ENCODE peak calls at places on chromosome 18, in five cellular contexts. S is CD8-positive, alpha-beta memory T cell; J is breast epithelium; F is endothelial cell of umbilical vein; N is hepatocyte. Y is an unnamed sample.
A peak's percentile ranks its signal among the peaks of the same experiment; 100 is the strongest.

GRCh38 chr18:4282954-4283353 is 172.2 kb downstream of the DLGAP1 start:
- DNase-seq in S (no peak), J (no peak), F (no peak), N (no peak), Y (no peak)

GRCh38 chr18:6947328-6948030 is 170.1 kb downstream of the LAMA1 start:
- DNase-seq in S (no peak), J (no peak), F (no peak), N (no peak), Y (no peak)

GRCh38 chr18:10526211-10526949 is 553 bp downstream of the NAPG start:
- DNase-seq in S (peak; percentile 75), J (peak; percentile 61), F (peak; percentile 47), N (peak; percentile 79), Y (no peak)

GRCh38 chr18:75212626-75213110 is 2.1 kb downstream of the TSHZ1 start:
- DNase-seq in S (no peak), J (no peak), F (peak; percentile 37), N (peak; percentile 24), Y (no peak)

GRCh38 chr18:75735291-75735690 is 307.8 kb upstream of the SMIM21 start:
- DNase-seq in S (no peak), J (no peak), F (no peak), N (no peak), Y (no peak)

GRCh38 chr18:3748081-3748480 is 298.1 kb downstream of the TGIF1 start:
- DNase-seq in S (no peak), J (no peak), F (no peak), N (no peak), Y (no peak)

GRCh38 chr18:6557470-6558245 is 142.9 kb upstream of the L3MBTL4 start:
- DNase-seq in S (no peak), J (no peak), F (no peak), N (peak; percentile 19), Y (no peak)

GRCh38 chr18:32358075-32358474 is 112.6 kb downstream of the GAREM1 start:
- DNase-seq in S (no peak), J (no peak), F (no peak), N (no peak), Y (no peak)

GRCh38 chr18:8121942-8122480 is 487.2 kb upstream of the RAB12 start:
- DNase-seq in S (no peak), J (no peak), F (peak; percentile 37), N (peak; percentile 18), Y (no peak)

GRCh38 chr18:69233465-69234054 is 167.1 kb upstream of the DOK6 start:
- DNase-seq in S (no peak), J (no peak), F (no peak), N (no peak), Y (no peak)

GRCh38 chr18:407825-408224 is 92.7 kb downstream of the COLEC12 start:
- DNase-seq in S (no peak), J (no peak), F (no peak), N (no peak), Y (no peak)

GRCh38 chr18:37568671-37569070 is 3.1 kb upstream of the CELF4 start:
- DNase-seq in S (no peak), J (no peak), F (no peak), N (no peak), Y (no peak)

GRCh38 chr18:33837191-33837590 is 259.2 kb downstream of the ASXL3 start:
- DNase-seq in S (no peak), J (no peak), F (no peak), N (no peak), Y (no peak)

GRCh38 chr18:67938691-67939090 is 422.2 kb upstream of the DSEL start:
- DNase-seq in S (no peak), J (no peak), F (no peak), N (no peak), Y (no peak)

GRCh38 chr18:5582849-5583667 is 39.3 kb upstream of the EPB41L3 start:
- DNase-seq in S (no peak), J (no peak), F (peak; percentile 90), N (no peak), Y (no peak)

GRCh38 chr18:58105908-58106673 is 62.1 kb downstream of the NEDD4L start:
- DNase-seq in S (no peak), J (no peak), F (no peak), N (no peak), Y (no peak)

GRCh38 chr18:11136241-11136640 is 13.1 kb downstream of the PIEZO2 start:
- DNase-seq in S (no peak), J (no peak), F (no peak), N (no peak), Y (no peak)

GRCh38 chr18:3400567-3401296 is 49.2 kb upstream of the TGIF1 start:
- DNase-seq in S (no peak), J (no peak), F (no peak), N (no peak), Y (no peak)

GRCh38 chr18:80115035-80115434 is 6.0 kb downstream of the ADNP2 start:
- DNase-seq in S (no peak), J (no peak), F (no peak), N (no peak), Y (no peak)

GRCh38 chr18:80124131-80124530 is 15.1 kb downstream of the ADNP2 start:
- DNase-seq in S (no peak), J (no peak), F (no peak), N (no peak), Y (no peak)

GRCh38 chr18:80120932-80121331 is 11.9 kb downstream of the ADNP2 start:
- DNase-seq in S (no peak), J (no peak), F (no peak), N (no peak), Y (no peak)

GRCh38 chr18:80119111-80119510 is 10.0 kb downstream of the ADNP2 start:
- DNase-seq in S (no peak), J (no peak), F (no peak), N (no peak), Y (no peak)
- H3K4me1 ChIP-seq in S (no peaks in the 10 kb centered on the region), J (no peaks in the 10 kb centered on the region), F (no peaks in the 10 kb centered on the region), N (peaks cover 3% of the 10 kb centered on the region), Y (no peaks in the 10 kb centered on the region)

GRCh38 chr18:79487198-79488165 is 91.8 kb downstream of the NFATC1 start:
- DNase-seq in S (peak; percentile 42), J (peak; percentile 45), F (no peak), N (no peak), Y (no peak)
- H3K4me1 ChIP-seq in S (peaks cover 8% of the 10 kb centered on the region), J (no peaks in the 10 kb centered on the region), F (peaks cover 19% of the 10 kb centered on the region), N (peaks cover 18% of the 10 kb centered on the region), Y (peaks cover 10% of the 10 kb centered on the region)

GRCh38 chr18:77114070-77114563 is 18.5 kb downstream of the MBP start:
- DNase-seq in S (no peak), J (no peak), F (no peak), N (no peak), Y (no peak)

GRCh38 chr18:77112161-77112801 is 20.3 kb downstream of the MBP start:
- DNase-seq in S (no peak), J (peak; percentile 48), F (no peak), N (no peak), Y (no peak)

GRCh38 chr18:77111449-77112160 is 21.0 kb downstream of the MBP start:
- DNase-seq in S (no peak), J (peak; percentile 10), F (no peak), N (no peak), Y (no peak)

GRCh38 chr18:77114564-77115391 is 17.8 kb downstream of the MBP start:
- DNase-seq in S (no peak), J (peak; percentile 64), F (peak; percentile 82), N (peak; percentile 88), Y (peak; percentile 63)

GRCh38 chr18:77113361-77114069 is 19.1 kb downstream of the MBP start:
- DNase-seq in S (no peak), J (peak; percentile 39), F (no peak), N (no peak), Y (no peak)
- H3K4me1 ChIP-seq in S (peaks cover 55% of the 10 kb centered on the region), J (peaks cover 8% of the 10 kb centered on the region), F (peaks cover 17% of the 10 kb centered on the region), N (peaks cover 32% of the 10 kb centered on the region), Y (peaks cover 8% of the 10 kb centered on the region)

DNA sequence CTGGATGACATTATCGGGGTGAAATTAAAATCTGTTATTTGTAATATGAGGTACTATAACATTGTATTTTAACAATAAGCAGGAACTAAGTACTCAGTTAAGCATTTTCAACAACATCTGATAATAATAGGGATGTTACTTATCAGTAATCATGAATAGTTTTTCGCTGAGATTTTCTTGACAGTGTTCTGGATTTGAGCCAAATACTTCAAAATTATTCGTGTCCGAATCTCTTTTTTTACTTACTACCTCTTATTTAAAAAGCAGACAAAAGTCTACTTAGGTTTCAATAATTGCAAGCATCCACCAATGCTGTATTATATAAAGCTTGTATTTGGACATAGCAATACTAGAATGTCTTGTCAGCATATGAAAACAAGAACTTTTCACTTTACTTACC is 6.4 kb upstream of the ANKRD12 start:
- DNase-seq in S (no peak), J (no peak), F (no peak), N (no peak), Y (no peak)
- H3K4me1 ChIP-seq in S (peaks cover 49% of the 10 kb centered on the region), J (no peaks in the 10 kb centered on the region), F (no peaks in the 10 kb centered on the region), N (no peaks in the 10 kb centered on the region), Y (peaks cover 5% of the 10 kb centered on the region)

GRCh38 chr18:13184396-13184795 is 34.2 kb upstream of the LDLRAD4 start:
- DNase-seq in S (no peak), J (no peak), F (no peak), N (no peak), Y (no peak)

GRCh38 chr18:13185675-13186198 is 32.8 kb upstream of the LDLRAD4 start:
- DNase-seq in S (no peak), J (no peak), F (no peak), N (no peak), Y (no peak)

GRCh38 chr18:13183790-13184189 is 34.8 kb upstream of the LDLRAD4 start:
- DNase-seq in S (no peak), J (no peak), F (no peak), N (no peak), Y (no peak)

GRCh38 chr18:13187498-13187897 is 31.1 kb upstream of the LDLRAD4 start:
- DNase-seq in S (no peak), J (no peak), F (no peak), N (no peak), Y (no peak)

GRCh38 chr18:13186687-13187086 is 31.9 kb upstream of the LDLRAD4 start:
- DNase-seq in S (no peak), J (no peak), F (no peak), N (no peak), Y (no peak)
- H3K4me1 ChIP-seq in S (no peaks in the 10 kb centered on the region), J (no peaks in the 10 kb centered on the region), F (no peaks in the 10 kb centered on the region), N (no peaks in the 10 kb centered on the region), Y (no peaks in the 10 kb centered on the region)

GRCh38 chr18:55346387-55346786 is 241.6 kb downstream of the TCF4 start:
- DNase-seq in S (no peak), J (no peak), F (no peak), N (no peak), Y (no peak)

GRCh38 chr18:55346961-55347740 is 240.8 kb downstream of the TCF4 start:
- DNase-seq in S (no peak), J (no peak), F (no peak), N (no peak), Y (no peak)

GRCh38 chr18:55351220-55351619 is 236.8 kb downstream of the TCF4 start:
- DNase-seq in S (no peak), J (no peak), F (peak; percentile 54), N (no peak), Y (no peak)

GRCh38 chr18:55351980-55352714 is 235.8 kb downstream of the TCF4 start:
- DNase-seq in S (no peak), J (no peak), F (no peak), N (no peak), Y (no peak)

GRCh38 chr18:55349685-55350084 is 238.3 kb downstream of the TCF4 start:
- DNase-seq in S (no peak), J (no peak), F (no peak), N (no peak), Y (no peak)
- H3K4me1 ChIP-seq in S (no peaks in the 10 kb centered on the region), J (no peaks in the 10 kb centered on the region), F (peaks cover 34% of the 10 kb centered on the region), N (no peaks in the 10 kb centered on the region), Y (peaks cover 7% of the 10 kb centered on the region)

GRCh38 chr18:59569321-59569720 is 127.9 kb downstream of the CCBE1 start:
- DNase-seq in S (no peak), J (no peak), F (peak; percentile 9), N (no peak), Y (no peak)
- H3K4me1 ChIP-seq in S (no peaks in the 10 kb centered on the region), J (no peaks in the 10 kb centered on the region), F (no peaks in the 10 kb centered on the region), N (peaks cover 6% of the 10 kb centered on the region), Y (no peaks in the 10 kb centered on the region)

Y was measured in thoracic aorta.